ENCODE peak calls at places on chromosomes 6 and 20, in six cellular contexts. P is fibroblast of the aortic adventitia, Z is bronchial epithelial cell, M is transverse colon, A is AG09309, L is small intestine. Q is an unnamed sample.

GRCh38 chr6:7827142-7827541 is 83.4 kb downstream of the TXNDC5 start:
- DNase-seq in M (no peak), Z (no peak), A (peak), L (no peak), P (peak), Q (no peak)

GRCh38 chr6:159778542-159778941 is 10.9 kb downstream of the TCP1 start:
- DNase-seq in M (no peak), P (no peak), A (no peak), L (no peak), Z (no peak), Q (no peak)

GRCh38 chr20:43243672-43244269 is 54.1 kb upstream of the PTPRT start:
- DNase-seq in M (no peak), A (no peak), L (peak), Z (no peak), P (no peak), Q (no peak)

GRCh38 chr20:48025061-48025515 is 239.8 kb upstream of the SULF2 start:
- DNase-seq in M (no peak), Z (no peak), L (no peak), P (peak), A (peak), Q (peak)

GRCh38 chr6:4295058-4295788 is 159.8 kb upstream of the ECI2 start:
- DNase-seq in A (no peak), M (no peak), P (no peak), Z (no peak), L (no peak), Q (no peak)

GRCh38 chr6:108497883-108498282 is 62.8 kb upstream of the FOXO3 start:
- DNase-seq in A (no peak), M (peak), P (peak), Z (peak), L (peak), Q (no peak)

GRCh38 chr20:31330893-31331292 is 22.5 kb upstream of the DEFB116 start:
- DNase-seq in L (no peak), Z (no peak), P (no peak), A (no peak), M (no peak), Q (no peak)

GRCh38 chr6:141451508-141452353 is 681.0 kb upstream of the GJE1 start:
- DNase-seq in P (peak), L (no peak), Z (peak), A (peak), M (no peak), Q (no peak)

GRCh38 chr6:107488875-107489635 is 862 bp upstream of the SOBP start:
- DNase-seq in Z (no peak), M (no peak), P (peak), A (no peak), L (peak), Q (no peak)

GRCh38 chr6:81987293-81987692 is 234.8 kb upstream of the TENT5A start:
- DNase-seq in P (no peak), M (no peak), A (no peak), L (no peak), Z (no peak), Q (no peak)

GRCh38 chr6:109653264-109653663 is 37.7 kb downstream of the AK9 start:
- DNase-seq in M (no peak), Z (no peak), P (peak), A (no peak), L (no peak), Q (no peak)

GRCh38 chr6:99092009-99092408 is 144.3 kb upstream of the FBXL4 start:
- DNase-seq in A (no peak), P (no peak), Z (no peak), L (no peak), M (no peak), Q (no peak)

GRCh38 chr6:15504040-15504491 is 158.8 kb downstream of the DTNBP1 start:
- DNase-seq in A (no peak), Z (no peak), L (no peak), M (peak), P (peak), Q (no peak)

GRCh38 chr6:43070028-43070632 is 6.0 kb upstream of the PTK7 start:
- DNase-seq in Z (peak), L (peak), P (peak), M (no peak), A (peak), Q (no peak)

GRCh38 chr20:63089051-63089907 is 82.5 kb upstream of the BHLHE23 start:
- DNase-seq in P (no peak), M (peak), A (no peak), Z (no peak), L (no peak), Q (no peak)

GRCh38 chr6:143419526-143419925 is 31.0 kb downstream of the ADAT2 start:
- DNase-seq in P (no peak), Z (no peak), A (no peak), L (no peak), M (no peak), Q (no peak)

GRCh38 chr20:23744726-23745646 is 5.7 kb downstream of the CST1 start:
- DNase-seq in A (no peak), M (no peak), Z (no peak), L (no peak), P (no peak), Q (no peak)

GRCh38 chr6:14501240-14501639 is 383.7 kb downstream of the CD83 start:
- DNase-seq in A (no peak), Z (no peak), M (no peak), L (no peak), P (no peak), Q (no peak)

GRCh38 chr6:14549319-14549770 is 431.8 kb downstream of the CD83 start:
- DNase-seq in L (peak), P (no peak), A (no peak), M (peak), Z (no peak), Q (no peak)

GRCh38 chr20:15937179-15937578 is 636.1 kb downstream of the KIF16B start:
- DNase-seq in Z (no peak), P (no peak), A (no peak), L (no peak), M (no peak), Q (no peak)

GRCh38 chr6:110101885-110102284 is 77.6 kb downstream of the WASF1 start:
- DNase-seq in M (no peak), L (no peak), Z (no peak), A (no peak), P (no peak), Q (no peak)

GRCh38 chr6:104884867-104885517 is 25.3 kb upstream of the HACE1 start:
- DNase-seq in P (no peak), Z (no peak), L (no peak), M (no peak), A (no peak), Q (no peak)

DNA sequence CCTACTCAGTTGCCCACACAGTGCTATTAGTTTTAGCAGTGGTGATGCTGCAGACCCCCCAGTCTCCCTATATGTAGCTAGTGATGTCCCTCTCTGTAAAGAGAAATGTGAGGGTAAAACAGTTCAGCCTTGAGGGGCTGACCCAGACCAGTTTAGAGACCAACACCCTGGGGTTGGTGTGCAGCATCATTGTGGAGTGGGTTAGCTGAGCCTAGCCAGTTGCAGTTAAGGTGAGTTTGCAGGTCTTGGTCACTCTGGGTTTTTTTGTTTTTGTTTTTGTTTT is 401 bp upstream of the B3GALT4 start:
- DNase-seq in M (no peak), Z (no peak), L (no peak), P (no peak), A (no peak), Q (no peak)
- H3K4me3 ChIP-seq in M (peak), Z (peak), L (peak), P (peak), A (peak), Q (peak)

DNA sequence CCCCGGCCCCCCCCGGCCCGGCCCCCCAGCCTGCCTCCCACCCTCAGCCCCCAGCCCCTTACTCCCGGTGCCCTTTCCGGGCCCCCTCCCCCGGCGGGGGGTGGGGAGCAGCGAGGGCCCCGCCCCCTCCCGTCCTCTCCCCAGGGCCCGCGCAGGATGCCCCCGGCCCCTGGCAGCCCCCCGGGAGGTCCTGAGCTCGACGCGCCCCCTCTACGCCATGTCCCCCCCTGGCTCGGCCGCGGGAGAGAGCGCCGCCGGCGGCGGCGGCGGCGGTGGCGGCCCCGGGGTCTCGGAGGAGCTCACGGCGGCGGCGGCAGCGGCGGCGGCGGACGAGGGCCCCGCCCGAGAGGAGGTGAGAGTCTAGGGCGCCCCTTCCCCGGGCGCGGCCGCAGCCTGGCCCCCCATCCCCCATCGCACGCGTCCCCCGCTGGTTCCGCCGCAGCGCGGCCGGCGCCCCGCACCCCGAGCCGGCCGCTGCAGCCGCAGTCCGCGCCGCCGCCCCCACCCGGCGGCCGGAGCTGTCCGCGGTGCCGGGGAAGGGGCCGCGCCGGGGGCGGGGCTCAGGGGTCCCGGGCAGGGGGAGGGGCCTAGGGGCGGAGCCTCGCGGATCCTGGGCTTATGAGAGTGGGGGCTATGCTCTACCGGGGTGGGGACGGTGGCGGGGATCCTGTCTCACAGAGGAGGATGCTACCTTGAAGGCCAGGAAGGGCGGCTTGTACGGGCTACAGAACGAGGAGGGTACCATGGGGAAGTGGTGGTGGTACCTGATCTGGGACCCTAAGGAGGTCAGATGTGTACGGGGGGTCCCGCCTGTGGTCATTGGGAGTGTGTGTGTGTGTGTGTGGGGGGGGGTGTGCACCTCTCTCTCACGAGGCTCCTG is 516 bp downstream of the TMEM151B start:
- DNase-seq in Z (no peak), P (no peak), L (no peak), A (no peak), M (no peak), Q (no peak)
- H3K4me3 ChIP-seq in Z (no peak), P (no peak), L (peak), A (no peak), M (peak), Q (no peak)

GRCh38 chr6:41731561-41732086 is 3.8 kb downstream of the TFEB start:
- DNase-seq in P (no peak), M (no peak), A (no peak), Z (peak), L (no peak), Q (no peak)
- H3K4me3 ChIP-seq in P (no peak), M (no peak), A (no peak), Z (no peak), L (no peak), Q (no peak)

GRCh38 chr6:18503187-18503586 is 116.0 kb downstream of the RNF144B start:
- DNase-seq in A (no peak), M (no peak), L (no peak), P (no peak), Z (no peak), Q (no peak)
- H3K4me3 ChIP-seq in A (no peak), M (no peak), L (no peak), P (no peak), Z (no peak), Q (no peak)

GRCh38 chr6:26185802-26186201 is 98.6 kb downstream of the HFE start:
- DNase-seq in A (no peak), M (no peak), P (no peak), Z (no peak), L (no peak), Q (no peak)

GRCh38 chr6:26187292-26187691 is 100.1 kb downstream of the HFE start:
- DNase-seq in Z (no peak), M (no peak), L (no peak), P (no peak), A (no peak), Q (no peak)

GRCh38 chr6:26187981-26188635 is 100.9 kb downstream of the HFE start:
- DNase-seq in P (peak), Z (peak), L (peak), A (no peak), M (peak), Q (no peak)

GRCh38 chr6:26185004-26185403 is 97.8 kb downstream of the HFE start:
- DNase-seq in Z (no peak), M (no peak), P (no peak), A (no peak), L (no peak), Q (no peak)

DNA sequence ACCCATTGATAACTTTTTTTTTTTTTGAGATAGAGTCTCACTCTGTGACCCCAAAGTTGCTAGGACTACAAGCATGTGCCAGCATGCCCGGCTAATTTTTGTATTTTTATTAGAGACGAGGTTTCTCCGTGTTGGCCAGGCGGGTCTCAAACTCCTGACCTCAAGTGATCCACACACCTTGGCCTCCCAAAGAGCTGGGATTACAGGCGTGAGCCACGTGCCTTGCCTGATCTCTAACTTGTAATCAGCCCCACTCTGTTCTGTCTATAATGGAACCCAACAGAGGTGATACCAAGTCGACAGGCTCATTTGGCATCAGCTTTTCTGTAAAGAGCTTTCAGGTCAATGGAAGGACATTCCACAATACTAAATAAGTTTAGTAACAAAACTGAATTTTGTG is 99.4 kb downstream of the HFE start:
- DNase-seq in Z (no peak), A (no peak), P (no peak), M (no peak), L (no peak), Q (no peak)
- H3K4me3 ChIP-seq in Z (no peak), A (no peak), P (no peak), M (no peak), L (no peak), Q (no peak)

GRCh38 chr6:118936304-118936703 is 1.3 kb upstream of the MCM9 start:
- DNase-seq in P (no peak), A (no peak), M (no peak), L (no peak), Z (no peak), Q (no peak)

GRCh38 chr6:118933855-118934460 is 1.0 kb downstream of the MCM9 start:
- DNase-seq in Z (no peak), M (no peak), A (no peak), P (no peak), L (peak), Q (no peak)

GRCh38 chr6:118932421-118932820 is 2.5 kb downstream of the MCM9 start:
- DNase-seq in A (no peak), M (no peak), Z (no peak), P (no peak), L (peak), Q (no peak)

GRCh38 chr6:118935331-118935668 is 341 bp upstream of the MCM9 start:
- DNase-seq in P (no peak), M (no peak), A (no peak), Z (no peak), L (no peak), Q (no peak)

GRCh38 chr6:118934461-118935330 is at the start of gene MCM9:
- DNase-seq in Z (peak), M (peak), A (peak), L (peak), P (peak), Q (peak)
- H3K4me3 ChIP-seq in Z (peak), M (peak), A (peak), L (peak), P (peak), Q (peak)

DNA sequence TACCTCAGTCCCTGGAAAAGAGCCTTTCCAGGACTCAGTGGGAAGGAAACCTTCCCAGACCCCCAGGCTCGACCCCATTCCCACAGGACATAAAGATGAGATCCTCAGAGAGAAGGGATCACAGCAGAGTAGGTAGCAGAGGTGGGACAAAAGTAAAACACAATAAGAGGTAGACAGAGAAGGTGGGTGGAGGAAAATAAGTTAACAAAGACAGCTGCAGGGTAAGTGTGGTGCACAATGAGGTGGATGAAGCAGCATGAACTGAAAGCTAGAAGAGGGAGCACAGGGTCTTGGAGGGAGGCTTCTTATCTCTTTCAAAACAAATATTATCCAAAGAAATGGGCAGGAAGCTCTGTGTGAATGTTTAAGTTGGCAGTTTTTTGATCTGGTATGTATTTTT is 13.9 kb upstream of the MAP7 start:
- DNase-seq in A (no peak), M (no peak), P (no peak), Z (no peak), L (no peak), Q (no peak)
- H3K4me3 ChIP-seq in A (no peak), M (no peak), P (no peak), Z (no peak), L (no peak), Q (no peak)